ENCODE peak calls at places on chromosomes 2 and 18, in four cellular contexts. E, T, Z and V are unnamed samples.

GRCh38 chr2:135047295-135047694 is at the start of gene MAP3K19:
- DNase-seq in E (no peak), T (no peak), Z (no peak), V (no peak)

GRCh38 chr2:190446750-190447516 is 38.8 kb downstream of the MFSD6 start:
- DNase-seq in E (no peak), T (no peak), Z (no peak), V (no peak)

GRCh38 chr2:172415759-172416158 is 11.6 kb upstream of the ITGA6 start:
- DNase-seq in E (no peak), T (no peak), Z (no peak), V (no peak)

GRCh38 chr18:41096504-41096903 is 858.5 kb upstream of the PIK3C3 start:
- DNase-seq in E (no peak), T (no peak), Z (no peak), V (no peak)

GRCh38 chr2:23351388-23352141 is 33.4 kb upstream of the KLHL29 start:
- DNase-seq in E (peak), T (peak), Z (peak), V (no peak)

GRCh38 chr2:71071681-71072398 is 3.4 kb downstream of the NAGK start:
- DNase-seq in E (no peak), T (no peak), Z (no peak), V (no peak)

GRCh38 chr18:10131783-10132381 is 218.1 kb downstream of the VAPA start:
- DNase-seq in E (peak), T (no peak), Z (no peak), V (no peak)

GRCh38 chr2:127859712-127860085 is 1.7 kb upstream of the POLR2D start:
- DNase-seq in E (no peak), T (no peak), Z (no peak), V (no peak)

GRCh38 chr18:44182363-44182762 is 498.3 kb upstream of the SETBP1 start:
- DNase-seq in E (no peak), T (no peak), Z (no peak), V (no peak)

DNA sequence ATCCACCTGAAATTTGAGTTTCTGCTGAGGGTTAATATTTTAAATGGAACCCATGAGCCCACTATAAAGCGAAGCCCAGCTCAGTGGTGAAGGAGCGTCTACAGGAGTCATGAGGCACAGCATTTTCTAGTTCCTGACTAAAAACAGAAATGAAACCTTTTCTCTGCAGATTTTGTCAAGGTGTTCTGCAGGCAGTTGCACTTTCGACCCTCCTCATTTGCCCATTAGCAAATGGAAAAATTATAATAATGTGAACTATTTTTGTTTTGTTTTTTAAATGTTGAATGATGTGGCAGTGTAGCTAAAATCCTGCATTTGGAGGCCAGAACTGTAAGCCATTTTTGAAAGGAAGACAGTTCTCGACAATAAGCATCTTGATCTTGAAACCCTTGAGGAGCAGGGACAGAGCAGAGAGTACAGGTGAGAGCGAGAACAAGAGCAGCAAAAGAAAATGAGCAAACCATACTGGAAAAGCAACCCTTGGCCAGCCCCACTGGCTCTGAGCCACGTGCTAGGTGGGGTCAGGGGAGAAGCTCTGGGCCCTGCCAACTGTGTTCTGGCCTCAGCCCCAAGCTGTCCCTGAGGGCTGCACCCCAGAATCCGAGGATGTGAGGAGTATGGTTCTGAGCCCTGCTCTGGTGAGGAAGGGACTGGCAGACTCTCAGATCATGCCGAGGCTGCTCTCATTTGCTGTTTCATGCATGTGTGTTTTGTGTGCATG is 26.4 kb upstream of the COPS8 start:
- DNase-seq in E (no peak), T (no peak), Z (no peak), V (no peak)
- H3K4me3 ChIP-seq in E (no peak), T (no peak), Z (no peak), V (no peak)

GRCh38 chr2:75428060-75428459 is 132.7 kb downstream of the EVA1A start:
- DNase-seq in E (no peak), T (no peak), Z (no peak), V (no peak)

GRCh38 chr2:75429036-75429435 is 131.7 kb downstream of the EVA1A start:
- DNase-seq in E (no peak), T (no peak), Z (no peak), V (no peak)

GRCh38 chr2:75428627-75429026 is 132.1 kb downstream of the EVA1A start:
- DNase-seq in E (no peak), T (no peak), Z (no peak), V (no peak)

GRCh38 chr2:75424936-75425619 is 135.7 kb downstream of the EVA1A start:
- DNase-seq in E (no peak), T (no peak), Z (no peak), V (no peak)
- TF ChIP-seq CTCF in E (no peak), T (no peak), Z (peak), V (peak)

GRCh38 chr2:133422946-133423345 is 145.3 kb downstream of the NCKAP5 start:
- DNase-seq in E (no peak), T (no peak), Z (peak), V (peak)
- H3K4me3 ChIP-seq in E (no peak), T (no peak), Z (no peak), V (no peak)

GRCh38 chr2:21175895-21176646 is 52.3 kb downstream of the TDRD15 start:
- DNase-seq in E (no peak), T (no peak), Z (no peak), V (no peak)
- TF ChIP-seq CTCF in E (peak), T (no peak), Z (peak), V (no peak)

GRCh38 chr2:113889471-113890252 is at the start of gene ACTR3:
- DNase-seq in E (peak), T (peak), Z (peak), V (peak)

GRCh38 chr2:113894156-113894743 is 4.4 kb downstream of the ACTR3 start:
- DNase-seq in E (no peak), T (no peak), Z (peak), V (peak)

GRCh38 chr2:113890253-113891235 is 655 bp downstream of the ACTR3 start:
- DNase-seq in E (peak), T (peak), Z (no peak), V (peak)

GRCh38 chr2:113891265-113891959 is 1.5 kb downstream of the ACTR3 start:
- DNase-seq in E (no peak), T (no peak), Z (no peak), V (no peak)

GRCh38 chr2:113892004-113892740 is 2.3 kb downstream of the ACTR3 start:
- DNase-seq in E (no peak), T (no peak), Z (no peak), V (no peak)
- H3K4me3 ChIP-seq in E (no peak), T (no peak), Z (peak), V (peak)